ENCODE peak calls at places on chromosome 20, in seven cellular contexts. L is IMR-90; A is transverse colon; B is GM20000; H is activated CD8-positive, alpha-beta memory T cell treated with anti-CD3 and anti-CD28 coated beads for 4 hours; R is fibroblast of pulmonary artery; I is endothelial cell. F is an unnamed sample.

GRCh38 chr20:62080249-62080993 is 14.7 kb upstream of the TAF4 start:
- DNase-seq in L (no peak), A (no peak), B (no peak), H (no peak), R (no peak), I (no peak), F (no peak)

GRCh38 chr20:3766381-3766780 is 1.2 kb downstream of the ADISSP start:
- DNase-seq in L (no peak), A (no peak), B (no peak), H (no peak), R (no peak), I (no peak), F (no peak)

GRCh38 chr20:3652217-3652616 is 11.0 kb downstream of the GFRA4 start:
- DNase-seq in L (no peak), A (no peak), B (no peak), H (no peak), R (no peak), I (no peak), F (no peak)

GRCh38 chr20:52941803-52942202 is 30.4 kb upstream of the TSHZ2 start:
- DNase-seq in L (no peak), A (no peak), B (no peak), H (no peak), R (no peak), I (no peak), F (no peak)

GRCh38 chr20:62382306-62383198 is 4.4 kb upstream of the RPS21 start:
- DNase-seq in L (peak; percentile 70), A (peak; percentile 87), B (peak; percentile 88), H (peak; percentile 63), R (peak; percentile 77), I (peak; percentile 82), F (peak; percentile 84)

GRCh38 chr20:63328716-63329275 is 32.4 kb downstream of the CHRNA4 start:
- DNase-seq in L (no peak), A (no peak), B (no peak), H (no peak), R (no peak), I (no peak), F (peak; percentile 11)

GRCh38 chr20:20492521-20493334 is 124.8 kb downstream of the INSM1 start:
- DNase-seq in L (no peak), A (no peak), B (no peak), H (no peak), R (no peak), I (peak; percentile 61), F (no peak)

GRCh38 chr20:44622501-44623270 is 28.8 kb downstream of the ADA start:
- DNase-seq in L (no peak), A (no peak), B (no peak), H (no peak), R (no peak), I (no peak), F (peak; percentile 16)

GRCh38 chr20:35176132-35176531 is 4.3 kb downstream of the PROCR start:
- DNase-seq in L (no peak), A (no peak), B (no peak), H (no peak), R (no peak), I (no peak), F (no peak)

GRCh38 chr20:57596998-57597939 is 23.0 kb downstream of the ZBP1 start:
- DNase-seq in L (peak; percentile 17), A (peak; percentile 79), B (peak; percentile 88), H (peak; percentile 48), R (peak; percentile 50), I (peak; percentile 85), F (peak; percentile 89)

GRCh38 chr20:50003253-50003656 is 20.5 kb downstream of the SNAI1 start:
- DNase-seq in L (peak; percentile 95), A (no peak), B (no peak), H (no peak), R (peak; percentile 99), I (no peak), F (no peak)

GRCh38 chr20:6582449-6582848 is 185.0 kb upstream of the BMP2 start:
- DNase-seq in L (peak; percentile 2), A (no peak), B (no peak), H (no peak), R (no peak), I (no peak), F (no peak)

GRCh38 chr20:34710568-34710839 is 6.4 kb downstream of the TP53INP2 start:
- DNase-seq in L (no peak), A (no peak), B (no peak), H (no peak), R (no peak), I (no peak), F (no peak)

GRCh38 chr20:63007722-63008488 is 1.1 kb upstream of the BHLHE23 start:
- DNase-seq in L (no peak), A (no peak), B (no peak), H (no peak), R (no peak), I (no peak), F (no peak)

GRCh38 chr20:58981564-58982364 is 708 bp downstream of the NELFCD start:
- DNase-seq in L (peak; percentile 6), A (no peak), B (peak; percentile 44), H (no peak), R (peak; percentile 19), I (no peak), F (no peak)

GRCh38 chr20:9214676-9215075 is 145.8 kb downstream of the PLCB4 start:
- DNase-seq in L (peak; percentile 95), A (no peak), B (no peak), H (no peak), R (peak; percentile 98), I (no peak), F (no peak)

GRCh38 chr20:63224272-63225081 is 8.5 kb upstream of the YTHDF1 start:
- DNase-seq in L (peak; percentile 44), A (peak; percentile 22), B (no peak), H (no peak), R (peak; percentile 46), I (no peak), F (peak; percentile 81)

GRCh38 chr20:25042531-25043498 is 15.1 kb downstream of the ACSS1 start:
- DNase-seq in L (no peak), A (peak; percentile 45), B (peak; percentile 75), H (no peak), R (no peak), I (peak; percentile 46), F (peak; percentile 81)

GRCh38 chr20:46900068-46900467 is 5.4 kb downstream of the EYA2 start:
- DNase-seq in L (no peak), A (no peak), B (no peak), H (no peak), R (no peak), I (no peak), F (no peak)

GRCh38 chr20:62066339-62066982 is 780 bp upstream of the TAF4 start:
- DNase-seq in L (no peak), A (peak; percentile 67), B (no peak), H (no peak), R (peak; percentile 28), I (peak; percentile 67), F (peak; percentile 70)

GRCh38 chr20:51687071-51687470 is 81.1 kb downstream of the ATP9A start:
- DNase-seq in L (peak; percentile 50), A (no peak), B (no peak), H (no peak), R (peak; percentile 45), I (no peak), F (no peak)

GRCh38 chr20:37640600-37641561 is 52.9 kb upstream of the CTNNBL1 start:
- DNase-seq in L (no peak), A (no peak), B (no peak), H (no peak), R (peak; percentile 23), I (no peak), F (no peak)

GRCh38 chr20:47453167-47453782 is 48.4 kb upstream of the NCOA3 start:
- DNase-seq in L (peak; percentile 93), A (peak; percentile 40), B (peak; percentile 73), H (no peak), R (peak; percentile 84), I (no peak), F (no peak)

GRCh38 chr20:47786763-47787107 is 1.5 kb upstream of the SULF2 start:
- DNase-seq in L (no peak), A (no peak), B (no peak), H (no peak), R (no peak), I (no peak), F (no peak)

GRCh38 chr20:46552460-46553420 is 2.3 kb upstream of the OCSTAMP start:
- DNase-seq in L (no peak), A (no peak), B (peak; percentile 77), H (peak; percentile 5), R (no peak), I (no peak), F (no peak)

GRCh38 chr20:14360386-14360785 is 23.0 kb upstream of the FLRT3 start:
- DNase-seq in L (peak; percentile 20), A (no peak), B (no peak), H (no peak), R (no peak), I (no peak), F (no peak)

GRCh38 chr20:25574411-25574810 is 10.9 kb downstream of the NINL start:
- DNase-seq in L (peak; percentile 52), A (no peak), B (no peak), H (no peak), R (peak; percentile 61), I (peak; percentile 41), F (no peak)

GRCh38 chr20:53903652-53903987 is 166.8 kb downstream of the BCAS1 start:
- DNase-seq in L (no peak), A (no peak), B (no peak), H (no peak), R (no peak), I (no peak), F (no peak)

GRCh38 chr20:50710492-50711063 is 19.2 kb upstream of the RIPOR3 start:
- DNase-seq in L (peak; percentile 45), A (no peak), B (no peak), H (no peak), R (peak; percentile 55), I (no peak), F (no peak)

GRCh38 chr20:57059055-57059617 is 207.3 kb downstream of the BMP7 start:
- DNase-seq in L (no peak), A (no peak), B (no peak), H (no peak), R (no peak), I (no peak), F (no peak)

GRCh38 chr20:22243063-22243462 is 341.3 kb downstream of the FOXA2 start:
- DNase-seq in L (no peak), A (no peak), B (no peak), H (no peak), R (no peak), I (no peak), F (no peak)

GRCh38 chr20:50314326-50314725 is 123.7 kb downstream of the CEBPB start:
- DNase-seq in L (no peak), A (peak; percentile 3), B (no peak), H (no peak), R (no peak), I (no peak), F (no peak)

GRCh38 chr20:46523696-46524328 is 10.5 kb upstream of the ZNF334 start:
- DNase-seq in L (peak; percentile 17), A (no peak), B (no peak), H (no peak), R (peak; percentile 25), I (no peak), F (no peak)

GRCh38 chr20:47659904-47660601 is 125.2 kb downstream of the SULF2 start:
- DNase-seq in L (no peak), A (no peak), B (no peak), H (no peak), R (no peak), I (no peak), F (no peak)

GRCh38 chr20:12977634-12978394 is 31.0 kb upstream of the SPTLC3 start:
- DNase-seq in L (no peak), A (no peak), B (no peak), H (no peak), R (no peak), I (no peak), F (no peak)

GRCh38 chr20:51493346-51493791 is 49.1 kb downstream of the NFATC2 start:
- DNase-seq in L (no peak), A (no peak), B (no peak), H (no peak), R (no peak), I (no peak), F (no peak)

GRCh38 chr20:57060407-57061057 is 205.9 kb downstream of the BMP7 start:
- DNase-seq in L (no peak), A (no peak), B (no peak), H (no peak), R (no peak), I (no peak), F (no peak)

F was measured in left ventricle myocardium superior.